ENCODE peak calls at places on chromosomes 6 and 20, in eight cellular contexts. N, P, I, D, E, W, V and H are unnamed samples.

GRCh38 chr6:2307794-2308193 is 62.4 kb upstream of the GMDS start:
- DNase-seq in N (no peak), P (no peak), I (no peak), D (no peak), E (no peak), W (no peak), V (no peak), H (no peak)

GRCh38 chr6:45432944-45433343 is 55.2 kb upstream of the SUPT3H start:
- DNase-seq in N (peak), P (no peak), I (no peak), D (peak), E (no peak), W (no peak), V (no peak), H (peak)

GRCh38 chr6:12060780-12061619 is 48.9 kb downstream of the HIVEP1 start:
- DNase-seq in N (no peak), P (no peak), I (no peak), D (peak), E (no peak), W (peak), V (no peak), H (no peak)

GRCh38 chr6:156953478-156954146 is 176.4 kb downstream of the ARID1B start:
- DNase-seq in N (peak), P (peak), I (no peak), D (peak), E (no peak), W (no peak), V (no peak), H (peak)

GRCh38 chr20:36575066-36575743 is 1.8 kb downstream of the TGIF2 start:
- DNase-seq in N (peak), P (no peak), I (peak), D (peak), E (no peak), W (no peak), V (peak), H (peak)

GRCh38 chr20:62132421-62132820 is 10.1 kb downstream of the LSM14B start:
- DNase-seq in N (no peak), P (no peak), I (no peak), D (no peak), E (no peak), W (no peak), V (no peak), H (no peak)

GRCh38 chr6:75759207-75759606 is 10.2 kb downstream of the MYO6 start:
- DNase-seq in N (no peak), P (no peak), I (no peak), D (no peak), E (no peak), W (no peak), V (no peak), H (no peak)

GRCh38 chr6:88380618-88381288 is 214.6 kb upstream of the CNR1 start:
- DNase-seq in N (peak), P (no peak), I (no peak), D (peak), E (no peak), W (no peak), V (no peak), H (no peak)

GRCh38 chr6:35514587-35514986 is 1.9 kb upstream of the TULP1 start:
- DNase-seq in N (no peak), P (no peak), I (no peak), D (no peak), E (no peak), W (no peak), V (no peak), H (no peak)

GRCh38 chr6:148497256-148497655 is 154.6 kb downstream of the SASH1 start:
- DNase-seq in N (peak), P (no peak), I (no peak), D (peak), E (no peak), W (no peak), V (no peak), H (peak)

GRCh38 chr6:149235130-149235561 is 82.4 kb upstream of the TAB2 start:
- DNase-seq in N (peak), P (peak), I (no peak), D (peak), E (no peak), W (no peak), V (no peak), H (peak)

GRCh38 chr6:155265843-155266535 is 2.2 kb downstream of the CLDN20 start:
- DNase-seq in N (no peak), P (no peak), I (no peak), D (no peak), E (no peak), W (no peak), V (no peak), H (peak)

GRCh38 chr20:1924910-1925861 is 30.0 kb downstream of the SIRPA start:
- DNase-seq in N (no peak), P (no peak), I (no peak), D (no peak), E (no peak), W (no peak), V (no peak), H (no peak)

GRCh38 chr6:53484409-53485280 is 60.3 kb downstream of the GCLC start:
- DNase-seq in N (peak), P (peak), I (peak), D (peak), E (peak), W (no peak), V (peak), H (peak)

GRCh38 chr6:21392177-21392576 is 201.4 kb upstream of the SOX4 start:
- DNase-seq in N (no peak), P (no peak), I (no peak), D (no peak), E (no peak), W (no peak), V (no peak), H (no peak)

GRCh38 chr20:51528263-51529026 is 14.1 kb downstream of the NFATC2 start:
- DNase-seq in N (no peak), P (no peak), I (no peak), D (no peak), E (no peak), W (no peak), V (no peak), H (no peak)

GRCh38 chr6:146260886-146261285 is 232.0 kb downstream of the GRM1 start:
- DNase-seq in N (no peak), P (no peak), I (no peak), D (no peak), E (no peak), W (no peak), V (no peak), H (no peak)

GRCh38 chr6:15380354-15380753 is 134.5 kb downstream of the JARID2 start:
- DNase-seq in N (no peak), P (no peak), I (no peak), D (no peak), E (no peak), W (no peak), V (no peak), H (no peak)

GRCh38 chr6:170278743-170279094 is 12.2 kb downstream of the DLL1 start:
- DNase-seq in N (no peak), P (no peak), I (no peak), D (no peak), E (no peak), W (no peak), V (no peak), H (no peak)

GRCh38 chr6:2468601-2468955 is 223.2 kb upstream of the GMDS start:
- DNase-seq in N (no peak), P (no peak), I (no peak), D (peak), E (no peak), W (no peak), V (no peak), H (no peak)

GRCh38 chr6:56509031-56509430 is 133.7 kb downstream of the DST start:
- DNase-seq in N (no peak), P (no peak), I (no peak), D (no peak), E (no peak), W (no peak), V (no peak), H (no peak)

GRCh38 chr6:30480536-30481156 is 8.7 kb upstream of the HLA-E start:
- DNase-seq in N (no peak), P (no peak), I (no peak), D (peak), E (no peak), W (no peak), V (no peak), H (no peak)

GRCh38 chr20:37911838-37912273 is 8.9 kb downstream of the VSTM2L start:
- DNase-seq in N (peak), P (peak), I (no peak), D (peak), E (no peak), W (peak), V (no peak), H (no peak)

GRCh38 chr20:51705400-51705799 is 62.8 kb downstream of the ATP9A start:
- DNase-seq in N (no peak), P (no peak), I (no peak), D (no peak), E (no peak), W (no peak), V (no peak), H (no peak)

DNA sequence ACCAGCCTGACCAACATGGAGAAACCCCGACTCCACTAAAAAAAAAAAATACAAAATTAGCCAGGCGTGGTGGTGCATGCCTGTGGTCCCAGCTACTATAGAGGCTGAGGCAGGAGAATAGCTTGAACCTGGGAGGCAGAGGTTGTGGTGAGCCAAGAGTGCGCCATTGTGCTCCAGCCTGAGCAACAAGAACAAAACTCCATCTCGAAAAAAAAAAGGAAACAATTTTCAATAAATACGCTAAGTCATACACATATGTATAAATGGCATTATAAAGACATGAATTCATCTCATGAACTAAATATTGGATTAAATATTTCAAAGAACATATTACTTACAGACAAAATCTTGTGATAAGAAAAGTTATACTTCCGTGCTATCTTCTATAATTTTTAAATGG is 2.9 kb downstream of the ARHGAP18 start:
- DNase-seq in N (no peak), P (no peak), I (no peak), D (no peak), E (no peak), W (no peak), V (no peak), H (no peak)
- TF ChIP-seq CTCF in N (no peak), P (no peak), I (no peak), D (no peak), E (no peak), W (no peak), V (no peak), H (no peak)

DNA sequence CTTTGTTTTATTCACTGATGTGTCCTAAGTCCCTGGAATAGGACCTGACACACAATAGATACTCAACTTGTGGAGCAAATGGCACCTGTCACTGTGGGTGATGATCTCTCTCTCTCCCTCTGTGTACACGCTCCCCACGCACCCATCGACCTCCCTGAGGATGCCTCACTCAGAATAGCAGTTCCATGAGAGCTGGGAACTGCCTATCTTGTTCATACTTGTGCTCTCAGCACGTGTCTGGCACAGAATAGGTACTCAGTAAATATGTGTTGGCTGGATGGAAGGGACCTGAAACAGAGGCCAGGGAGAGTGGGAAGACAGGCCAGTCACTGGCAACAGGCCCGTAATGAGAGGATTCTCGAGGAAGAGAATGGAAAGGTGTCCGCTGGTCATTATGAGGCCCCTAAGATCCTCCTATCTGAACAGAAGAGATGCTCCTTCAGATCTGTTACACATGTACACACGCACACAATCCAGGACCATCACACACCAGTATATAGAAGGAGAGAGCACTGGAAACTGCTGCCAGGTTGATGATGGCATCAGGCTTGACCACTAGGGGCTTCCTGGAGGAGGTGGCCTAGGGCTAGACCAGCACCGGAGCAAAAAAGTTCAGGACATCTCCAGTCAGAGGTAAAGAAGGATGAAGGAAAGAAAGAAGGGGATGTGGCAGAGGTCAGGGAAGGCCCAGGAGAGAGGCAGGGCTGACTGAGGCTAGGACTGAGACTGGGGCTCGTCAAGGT is 30.9 kb downstream of the VEGFA start:
- DNase-seq in N (no peak), P (no peak), I (no peak), D (no peak), E (no peak), W (no peak), V (no peak), H (no peak)
- TF ChIP-seq CTCF in N (no peak), P (no peak), I (no peak), D (peak), E (peak), W (no peak), V (no peak), H (peak)

GRCh38 chr6:18503588-18504231 is 116.6 kb downstream of the RNF144B start:
- DNase-seq in N (peak), P (peak), I (no peak), D (peak), E (peak), W (no peak), V (peak), H (peak)

GRCh38 chr6:18501313-18502013 is 114.3 kb downstream of the RNF144B start:
- DNase-seq in N (peak), P (peak), I (no peak), D (peak), E (no peak), W (no peak), V (no peak), H (no peak)

GRCh38 chr6:18506387-18507017 is 119.4 kb downstream of the RNF144B start:
- DNase-seq in N (no peak), P (no peak), I (no peak), D (no peak), E (no peak), W (no peak), V (no peak), H (no peak)

GRCh38 chr6:18503187-18503586 is 116.0 kb downstream of the RNF144B start:
- DNase-seq in N (no peak), P (no peak), I (no peak), D (no peak), E (no peak), W (no peak), V (no peak), H (no peak)

DNA sequence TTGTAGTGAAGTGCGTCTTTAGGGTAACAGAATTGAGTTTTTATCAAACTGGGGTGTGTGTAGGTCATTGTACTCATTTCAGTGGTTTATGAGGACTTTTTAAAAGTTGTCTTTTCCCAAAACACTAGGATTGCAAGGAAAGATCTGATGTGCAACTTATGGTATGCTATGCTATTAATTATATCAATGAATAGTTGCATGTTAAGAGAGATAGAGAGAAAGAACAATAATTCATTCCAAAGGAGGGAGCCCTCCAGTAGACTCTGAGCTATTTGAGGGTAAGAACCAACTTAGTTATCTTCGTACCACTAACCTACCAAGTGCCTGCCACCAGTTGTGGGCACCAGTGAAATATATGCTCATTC is 117.1 kb downstream of the RNF144B start:
- DNase-seq in N (no peak), P (no peak), I (no peak), D (no peak), E (no peak), W (no peak), V (no peak), H (no peak)
- TF ChIP-seq CTCF in N (no peak), P (no peak), I (no peak), D (no peak), E (no peak), W (no peak), V (no peak), H (peak)

GRCh38 chr20:45394221-45395113 is 13.6 kb upstream of the DBNDD2 start:
- DNase-seq in N (no peak), P (no peak), I (no peak), D (no peak), E (no peak), W (no peak), V (no peak), H (no peak)

GRCh38 chr20:45395114-45395415 is 13.0 kb upstream of the DBNDD2 start:
- DNase-seq in N (no peak), P (no peak), I (no peak), D (no peak), E (no peak), W (no peak), V (no peak), H (no peak)

GRCh38 chr20:45391559-45391958 is 13.4 kb upstream of the TP53TG5 start:
- DNase-seq in N (no peak), P (no peak), I (no peak), D (no peak), E (no peak), W (no peak), V (no peak), H (no peak)

GRCh38 chr20:45390931-45391330 is 12.8 kb upstream of the TP53TG5 start:
- DNase-seq in N (no peak), P (no peak), I (no peak), D (no peak), E (no peak), W (no peak), V (no peak), H (no peak)

GRCh38 chr20:45392733-45393132 is 14.6 kb upstream of the TP53TG5 start:
- DNase-seq in N (no peak), P (no peak), I (no peak), D (no peak), E (no peak), W (no peak), V (no peak), H (peak)
- TF ChIP-seq CTCF in N (no peak), P (no peak), I (no peak), D (peak), E (no peak), W (no peak), V (no peak), H (peak)

DNA sequence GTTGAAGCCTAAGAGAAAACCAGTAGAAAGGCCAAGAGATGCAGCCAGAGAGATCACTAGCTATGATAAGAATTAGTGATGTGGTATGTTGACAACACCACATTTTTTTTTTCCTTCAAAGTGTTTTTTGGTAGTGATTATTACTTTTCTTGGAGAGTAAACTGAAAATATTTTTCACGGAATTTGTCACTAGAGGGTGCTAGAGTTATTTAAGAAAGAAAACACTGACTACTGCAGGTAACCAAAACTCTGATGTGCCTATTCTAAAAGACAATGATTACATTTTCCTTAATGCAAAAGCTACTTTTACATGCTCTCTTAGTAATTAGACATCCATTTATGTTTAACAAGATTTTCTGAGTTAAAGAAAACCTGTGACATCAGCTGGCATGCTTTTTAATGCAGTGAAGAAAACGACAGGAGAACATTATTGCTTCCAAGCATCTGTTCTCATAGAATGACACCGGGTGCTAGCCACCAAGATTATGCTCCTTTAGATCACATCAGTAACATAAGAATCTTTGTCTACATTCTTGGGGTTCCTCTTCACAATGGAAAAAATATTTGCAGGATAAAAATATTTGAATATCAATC is 28.8 kb downstream of the RWDD2A start:
- DNase-seq in N (peak), P (no peak), I (no peak), D (peak), E (no peak), W (no peak), V (no peak), H (peak)
- TF ChIP-seq CTCF in N (peak), P (peak), I (no peak), D (peak), E (peak), W (peak), V (peak), H (peak)

GRCh38 chr20:17029698-17030097 is 197.1 kb upstream of the PCSK2 start:
- DNase-seq in N (no peak), P (no peak), I (no peak), D (no peak), E (no peak), W (no peak), V (no peak), H (no peak)
- TF ChIP-seq CTCF in N (no peak), P (no peak), I (no peak), D (no peak), E (no peak), W (no peak), V (no peak), H (no peak)